ENCODE peak calls at places on chromosomes 16 and 17, in ten cellular contexts. G is tibial nerve; M is stimulated activated CD4-positive, alpha-beta T cell treated with anti-CD3 and anti-CD28 coated beads, Interleukin-2, amount 100 ng/mL, for 48 hours; U is heart right ventricle; V is glomerular endothelial cell; Z is T47D; F is lung; L is dermis blood vessel endothelial cell; N is activated CD8-positive, alpha-beta memory T cell treated with anti-CD3 and anti-CD28 coated beads, Interleukin-2, amount 50 U/mL, for 48 hours; O is RCC 7860. X is an unnamed sample.

GRCh38 chr17:62996221-62996620 is 30.2 kb downstream of the TANC2 start:
- DNase-seq in G (no peak), M (no peak), U (no peak), V (no peak), Z (no peak), F (no peak), L (no peak), N (no peak), O (no peak), X (no peak)

GRCh38 chr17:15883617-15884111 is 61.3 kb upstream of the ADORA2B start:
- DNase-seq in G (no peak), M (no peak), U (no peak), V (no peak), Z (no peak), F (no peak), L (no peak), N (no peak), O (peak; percentile 47), X (no peak)

GRCh38 chr16:86225905-86226371 is 284.4 kb upstream of the FOXF1 start:
- DNase-seq in G (no peak), M (no peak), U (no peak), V (no peak), Z (no peak), F (no peak), L (no peak), N (no peak), O (no peak), X (no peak)

GRCh38 chr17:70896843-70897242 is 727.5 kb downstream of the KCNJ2 start:
- DNase-seq in G (no peak), M (no peak), U (no peak), V (no peak), Z (peak; percentile 32), F (no peak), L (no peak), N (no peak), O (no peak), X (no peak)

GRCh38 chr16:67184453-67185002 is 765 bp upstream of the MATCAP1 start:
- DNase-seq in G (no peak), M (no peak), U (no peak), V (no peak), Z (no peak), F (no peak), L (no peak), N (no peak), O (no peak), X (no peak)

GRCh38 chr16:23330161-23330560 is 28.1 kb downstream of the SCNN1B start:
- DNase-seq in G (no peak), M (no peak), U (no peak), V (no peak), Z (no peak), F (no peak), L (no peak), N (no peak), O (no peak), X (no peak)

GRCh38 chr16:19722981-19723380 is 4.9 kb downstream of the IQCK start:
- DNase-seq in G (no peak), M (no peak), U (no peak), V (no peak), Z (no peak), F (no peak), L (no peak), N (no peak), O (no peak), X (no peak)

GRCh38 chr17:8087942-8088230 is 370 bp upstream of the ALOX12B start:
- DNase-seq in G (no peak), M (no peak), U (no peak), V (no peak), Z (no peak), F (no peak), L (no peak), N (no peak), O (no peak), X (no peak)

GRCh38 chr17:46121841-46122485 is 71.3 kb downstream of the KANSL1 start:
- DNase-seq in G (no peak), M (no peak), U (no peak), V (no peak), Z (no peak), F (no peak), L (no peak), N (no peak), O (no peak), X (no peak)

GRCh38 chr17:4206945-4207344 is 56.8 kb downstream of the ANKFY1 start:
- DNase-seq in G (no peak), M (no peak), U (no peak), V (no peak), Z (no peak), F (no peak), L (no peak), N (no peak), O (peak; percentile 8), X (no peak)

GRCh38 chr16:87847785-87848675 is 21.3 kb downstream of the SLC7A5 start:
- DNase-seq in G (no peak), M (no peak), U (no peak), V (no peak), Z (no peak), F (no peak), L (no peak), N (no peak), O (no peak), X (no peak)

GRCh38 chr16:964696-965395 is 5.9 kb downstream of the LMF1 start:
- DNase-seq in G (no peak), M (peak; percentile 60), U (no peak), V (no peak), Z (peak; percentile 72), F (peak; percentile 59), L (no peak), N (no peak), O (no peak), X (no peak)

GRCh38 chr17:53253956-53254597 is 568.6 kb upstream of the KIF2B start:
- DNase-seq in G (no peak), M (no peak), U (no peak), V (no peak), Z (no peak), F (no peak), L (no peak), N (no peak), O (no peak), X (no peak)

GRCh38 chr17:13797863-13798262 is 196.1 kb upstream of the HS3ST3A1 start:
- DNase-seq in G (no peak), M (no peak), U (no peak), V (no peak), Z (no peak), F (no peak), L (no peak), N (no peak), O (no peak), X (no peak)

GRCh38 chr16:54489225-54489781 is 202.7 kb upstream of the IRX3 start:
- DNase-seq in G (no peak), M (no peak), U (no peak), V (no peak), Z (no peak), F (no peak), L (no peak), N (no peak), O (no peak), X (no peak)

GRCh38 chr17:69235338-69236058 is 6.9 kb upstream of the ABCA10 start:
- DNase-seq in G (peak; percentile 89), M (peak; percentile 63), U (peak; percentile 86), V (peak; percentile 85), Z (peak; percentile 91), F (peak; percentile 81), L (peak; percentile 93), N (peak; percentile 80), O (peak; percentile 57), X (peak; percentile 21)

GRCh38 chr17:7191571-7192270 is 12.6 kb upstream of the ASGR1 start:
- DNase-seq in G (peak; percentile 24), M (no peak), U (peak; percentile 63), V (no peak), Z (peak; percentile 46), F (no peak), L (peak; percentile 45), N (no peak), O (no peak), X (peak; percentile 54)

GRCh38 chr17:48246623-48247022 is 139.1 kb downstream of the SNX11 start:
- DNase-seq in G (no peak), M (no peak), U (no peak), V (no peak), Z (no peak), F (no peak), L (no peak), N (no peak), O (peak; percentile 60), X (no peak)